ENCODE peak calls at places on chromosomes 7 and 10, in eight cellular contexts. I is fibroblast of pulmonary artery, D is cardiac fibroblast, K is adrenal gland, C is left lung, J is lower lobe of right lung, B is AG09319, V is endothelial cell. X is an unnamed sample.

GRCh38 chr10:72564596-72564995 is 61.3 kb downstream of the MICU1 start:
- DNase-seq in I (peak), D (peak), K (no peak), C (no peak), J (no peak), B (peak), V (no peak), X (no peak)

GRCh38 chr10:77890097-77890496 is 36.5 kb downstream of the DLG5 start:
- DNase-seq in I (no peak), D (no peak), K (no peak), C (no peak), J (no peak), B (no peak), V (no peak), X (no peak)

GRCh38 chr10:89025453-89025852 is 34.9 kb downstream of the FAS start:
- DNase-seq in I (no peak), D (no peak), K (no peak), C (no peak), J (no peak), B (no peak), V (no peak), X (no peak)

GRCh38 chr10:33524966-33525365 is 190.5 kb upstream of the NRP1 start:
- DNase-seq in I (no peak), D (peak), K (no peak), C (no peak), J (no peak), B (no peak), V (no peak), X (no peak)

GRCh38 chr10:109966961-109967738 is 40.6 kb upstream of the ADD3 start:
- DNase-seq in I (peak), D (peak), K (peak), C (no peak), J (no peak), B (no peak), V (peak), X (peak)

GRCh38 chr7:1569833-1570632 is at the start of gene PSMG3:
- DNase-seq in I (peak), D (peak), K (peak), C (peak), J (peak), B (peak), V (peak), X (peak)

GRCh38 chr7:115146148-115146547 is 224.3 kb downstream of the MDFIC start:
- DNase-seq in I (no peak), D (no peak), K (no peak), C (no peak), J (no peak), B (no peak), V (no peak), X (no peak)

GRCh38 chr7:55476852-55477780 is 95.2 kb downstream of the VOPP1 start:
- DNase-seq in I (no peak), D (no peak), K (peak), C (no peak), J (no peak), B (no peak), V (no peak), X (no peak)

GRCh38 chr7:30469303-30469702 is 9.3 kb downstream of the NOD1 start:
- DNase-seq in I (peak), D (peak), K (peak), C (no peak), J (peak), B (peak), V (peak), X (peak)

GRCh38 chr10:70702193-70702763 is 30.0 kb downstream of the ADAMTS14 start:
- DNase-seq in I (no peak), D (no peak), K (no peak), C (no peak), J (no peak), B (no peak), V (no peak), X (no peak)

GRCh38 chr10:102869290-102870198 is at the start of gene AS3MT:
- DNase-seq in I (no peak), D (no peak), K (peak), C (peak), J (no peak), B (no peak), V (peak), X (peak)

GRCh38 chr10:21194510-21194993 is 297.4 kb upstream of the NEBL start:
- DNase-seq in I (peak), D (peak), K (no peak), C (no peak), J (peak), B (no peak), V (no peak), X (no peak)

GRCh38 chr10:119461923-119462322 is 80.6 kb downstream of the RGS10 start:
- DNase-seq in I (no peak), D (no peak), K (no peak), C (no peak), J (no peak), B (no peak), V (no peak), X (no peak)

GRCh38 chr10:97796651-97797050 is 24.9 kb upstream of the SFRP5 start:
- DNase-seq in I (no peak), D (no peak), K (no peak), C (no peak), J (no peak), B (no peak), V (no peak), X (no peak)

GRCh38 chr10:97798958-97799565 is 27.3 kb upstream of the SFRP5 start:
- DNase-seq in I (no peak), D (no peak), K (no peak), C (no peak), J (no peak), B (no peak), V (no peak), X (no peak)

GRCh38 chr10:97800474-97800873 is 28.7 kb upstream of the SFRP5 start:
- DNase-seq in I (no peak), D (no peak), K (no peak), C (no peak), J (no peak), B (no peak), V (no peak), X (no peak)

GRCh38 chr10:97792058-97792721 is 20.4 kb upstream of the SFRP5 start:
- DNase-seq in I (peak), D (peak), K (peak), C (peak), J (peak), B (peak), V (peak), X (peak)

GRCh38 chr10:97795886-97796285 is 24.1 kb upstream of the SFRP5 start:
- DNase-seq in I (no peak), D (no peak), K (no peak), C (no peak), J (no peak), B (no peak), V (no peak), X (no peak)
- TF ChIP-seq CTCF in I (no peak), D (no peak), K (no peak), C (no peak), J (no peak), B (no peak), V (no peak), X (no peak)

DNA sequence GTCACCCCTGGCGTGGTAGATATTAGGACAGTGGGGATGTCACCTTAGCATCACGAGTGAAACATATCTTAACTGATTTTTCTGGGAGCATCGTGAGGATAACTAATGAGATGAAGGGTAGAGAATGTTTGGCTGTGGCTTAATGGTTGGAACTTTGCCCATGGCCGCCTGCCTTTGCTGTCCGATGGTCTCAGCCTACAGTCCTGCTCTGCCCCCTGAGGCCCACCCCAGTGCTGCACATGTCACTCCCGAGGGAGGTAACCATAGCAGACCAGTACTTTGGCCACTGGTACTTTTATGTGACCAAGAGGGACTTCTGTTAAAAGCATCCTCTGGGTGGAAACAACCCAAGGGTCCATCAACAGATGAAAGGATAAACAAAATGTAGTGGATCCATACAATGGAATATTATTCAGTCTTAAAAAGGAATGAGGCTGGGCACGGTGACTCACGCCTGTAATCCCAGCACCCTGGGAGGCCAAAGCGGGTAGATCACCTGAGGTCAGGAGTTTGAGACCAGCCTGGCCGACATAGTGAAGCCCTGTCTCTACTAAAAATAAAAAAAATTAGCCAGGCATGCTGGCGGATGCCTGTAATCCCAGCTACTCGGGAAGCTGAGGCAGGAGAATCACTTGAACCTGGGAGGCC is 58.4 kb downstream of the TACR2 start:
- DNase-seq in I (no peak), D (no peak), K (no peak), C (no peak), J (no peak), B (no peak), V (no peak), X (no peak)
- TF ChIP-seq CTCF in I (no peak), D (no peak), K (no peak), C (no peak), J (no peak), B (no peak), V (no peak), X (no peak)

DNA sequence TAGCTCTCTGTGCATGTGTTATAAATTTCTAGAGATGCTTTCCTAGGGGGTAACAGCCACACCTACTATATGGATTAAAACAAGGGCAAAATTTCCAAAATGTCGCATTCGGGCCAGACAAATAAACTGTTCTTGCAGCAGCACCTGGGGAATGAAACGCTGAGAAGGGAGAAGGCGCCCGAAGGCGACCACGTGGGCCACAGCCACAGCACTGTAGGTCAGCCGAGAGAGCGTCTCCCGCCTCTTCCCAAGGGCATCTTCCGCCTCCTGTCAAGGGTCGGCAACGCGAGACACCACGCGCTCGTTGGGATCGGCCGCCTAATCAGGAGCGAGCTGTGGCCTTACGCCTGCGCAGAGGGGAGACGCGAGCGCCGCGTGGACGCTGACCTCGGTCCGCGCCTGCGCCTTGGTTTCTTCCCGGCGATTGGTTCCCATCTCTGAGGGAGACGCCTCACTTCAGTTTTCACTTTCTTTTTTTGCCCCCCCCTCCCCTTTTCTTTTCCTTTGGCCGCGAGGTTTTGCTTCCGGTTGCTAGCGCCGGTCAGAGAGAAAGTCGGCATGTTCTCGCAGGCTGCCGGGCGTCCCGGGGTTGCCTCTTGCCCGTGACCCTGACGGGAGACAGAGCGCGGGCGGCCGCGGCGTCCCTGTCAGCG is at the start of gene TASOR2:
- DNase-seq in I (peak), D (peak), K (peak), C (peak), J (peak), B (peak), V (peak), X (peak)
- TF ChIP-seq CTCF in I (no peak), D (no peak), K (no peak), C (no peak), J (no peak), B (no peak), V (no peak), X (no peak)

DNA sequence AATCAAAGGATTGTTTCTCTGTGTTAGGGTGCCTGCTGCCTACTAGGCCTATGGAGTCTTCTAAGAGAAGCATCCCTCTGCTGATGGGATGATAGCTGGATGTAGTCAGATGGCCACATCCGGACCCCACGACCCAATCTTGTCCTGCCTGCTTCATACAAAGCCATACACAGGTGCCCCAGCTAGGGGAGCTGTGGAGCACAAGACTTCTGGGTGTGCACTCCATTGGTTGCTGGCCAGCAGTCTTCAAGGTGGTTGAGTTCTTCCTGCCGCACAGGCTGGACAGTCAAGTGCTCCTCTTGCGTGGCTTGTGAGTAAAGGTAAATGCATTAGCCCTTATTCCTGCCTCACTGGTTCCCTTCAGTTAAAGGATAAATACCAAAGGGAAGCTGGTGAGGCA is 120.2 kb downstream of the TEX36 start:
- DNase-seq in I (no peak), D (no peak), K (no peak), C (no peak), J (no peak), B (no peak), V (no peak), X (no peak)
- TF ChIP-seq CTCF in I (no peak), D (no peak), K (no peak), C (no peak), J (no peak), B (no peak), V (no peak), X (no peak)

GRCh38 chr10:94223702-94224370 is 138.9 kb downstream of the NOC3L start:
- DNase-seq in I (no peak), D (no peak), K (no peak), C (no peak), J (no peak), B (peak), V (no peak), X (no peak)

GRCh38 chr10:94220717-94221116 is 142.0 kb downstream of the NOC3L start:
- DNase-seq in I (no peak), D (no peak), K (no peak), C (no peak), J (no peak), B (no peak), V (no peak), X (no peak)

GRCh38 chr10:94224656-94225055 is 138.1 kb downstream of the NOC3L start:
- DNase-seq in I (no peak), D (peak), K (no peak), C (no peak), J (no peak), B (no peak), V (no peak), X (no peak)

GRCh38 chr10:94230134-94230785 is 132.5 kb downstream of the NOC3L start:
- DNase-seq in I (no peak), D (no peak), K (no peak), C (no peak), J (no peak), B (no peak), V (no peak), X (no peak)

DNA sequence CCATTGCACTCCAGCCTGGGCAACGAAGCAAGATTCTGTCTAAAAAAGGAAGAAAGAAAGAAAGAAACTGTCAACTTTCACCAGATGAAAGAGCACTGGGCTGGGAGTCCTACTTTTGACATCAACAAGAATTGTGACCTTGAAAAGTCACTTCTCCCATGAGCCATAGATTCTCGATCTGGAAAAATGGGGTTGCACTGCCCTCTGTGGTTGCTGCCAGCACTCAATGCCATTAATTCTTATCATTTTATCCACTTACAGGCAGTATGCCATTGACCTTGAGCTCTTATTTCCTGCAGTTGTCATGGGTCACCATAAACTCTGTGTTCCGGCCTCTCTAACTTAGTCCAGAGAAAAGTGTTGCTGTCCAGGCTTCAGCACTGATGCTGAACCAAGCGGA is 137.2 kb downstream of the NOC3L start:
- DNase-seq in I (no peak), D (peak), K (peak), C (no peak), J (no peak), B (no peak), V (no peak), X (no peak)
- TF ChIP-seq CTCF in I (peak), D (peak), K (peak), C (no peak), J (peak), B (no peak), V (no peak), X (no peak)

DNA sequence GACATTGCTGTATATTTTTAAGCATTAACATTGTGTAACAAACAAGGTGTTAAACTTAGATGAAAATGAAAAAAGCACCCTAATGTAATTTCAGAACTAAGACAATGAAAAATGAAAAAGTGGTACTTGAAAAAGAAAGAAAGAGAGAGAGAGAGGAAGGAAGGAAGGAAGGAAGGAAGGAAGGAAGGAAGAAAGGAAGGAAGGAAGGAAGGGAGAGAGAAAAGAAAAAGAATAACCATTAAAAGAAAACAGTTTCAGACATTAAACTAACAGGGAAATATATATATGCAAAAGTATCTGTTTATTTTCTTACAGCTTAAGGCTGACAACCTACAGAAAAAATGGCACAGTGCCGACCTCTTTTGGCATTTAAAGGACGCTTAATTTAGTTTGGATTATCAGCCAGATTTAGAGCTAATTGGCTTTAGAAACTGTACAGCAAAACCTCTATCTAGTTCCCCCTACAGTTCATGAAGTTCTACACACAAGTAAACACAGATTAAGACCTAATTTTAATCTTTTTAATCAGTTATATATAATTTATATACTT is 13.8 kb downstream of the MTERF1 start:
- DNase-seq in I (no peak), D (no peak), K (no peak), C (no peak), J (no peak), B (no peak), V (no peak), X (no peak)
- TF ChIP-seq CTCF in I (no peak), D (no peak), K (no peak), C (no peak), J (no peak), B (no peak), V (no peak), X (no peak)

GRCh38 chr7:127580612-127581011 is 4.8 kb downstream of the GCC1 start:
- DNase-seq in I (no peak), D (no peak), K (no peak), C (no peak), J (no peak), B (no peak), V (no peak), X (no peak)

GRCh38 chr7:127578711-127579275 is 6.6 kb downstream of the GCC1 start:
- DNase-seq in I (no peak), D (no peak), K (no peak), C (no peak), J (no peak), B (no peak), V (no peak), X (no peak)

GRCh38 chr7:127581716-127582115 is 3.7 kb downstream of the GCC1 start:
- DNase-seq in I (no peak), D (no peak), K (no peak), C (no peak), J (no peak), B (no peak), V (no peak), X (no peak)

GRCh38 chr7:127582361-127582760 is 3.0 kb downstream of the GCC1 start:
- DNase-seq in I (peak), D (peak), K (peak), C (peak), J (no peak), B (no peak), V (no peak), X (no peak)

GRCh38 chr7:127578036-127578684 is 7.2 kb downstream of the GCC1 start:
- DNase-seq in I (peak), D (peak), K (peak), C (no peak), J (no peak), B (no peak), V (no peak), X (no peak)
- TF ChIP-seq CTCF in I (peak), D (peak), K (no peak), C (no peak), J (no peak), B (peak), V (no peak), X (no peak)

GRCh38 chr10:98295401-98295811 is 27.4 kb upstream of the LOXL4 start:
- DNase-seq in I (no peak), D (no peak), K (no peak), C (no peak), J (no peak), B (no peak), V (no peak), X (no peak)
- TF ChIP-seq CTCF in I (no peak), D (no peak), K (no peak), C (no peak), J (no peak), B (no peak), V (no peak), X (no peak)

GRCh38 chr10:69090687-69091450 is 3.0 kb downstream of the SRGN start:
- DNase-seq in I (no peak), D (peak), K (no peak), C (no peak), J (no peak), B (no peak), V (no peak), X (no peak)

GRCh38 chr10:69096045-69096444 is 8.1 kb downstream of the SRGN start:
- DNase-seq in I (no peak), D (no peak), K (peak), C (no peak), J (no peak), B (no peak), V (no peak), X (no peak)

GRCh38 chr10:69097729-69098128 is 9.8 kb downstream of the SRGN start:
- DNase-seq in I (peak), D (no peak), K (no peak), C (no peak), J (no peak), B (no peak), V (no peak), X (no peak)

GRCh38 chr10:69092959-69093850 is 5.3 kb downstream of the SRGN start:
- DNase-seq in I (peak), D (peak), K (peak), C (no peak), J (peak), B (peak), V (peak), X (peak)

DNA sequence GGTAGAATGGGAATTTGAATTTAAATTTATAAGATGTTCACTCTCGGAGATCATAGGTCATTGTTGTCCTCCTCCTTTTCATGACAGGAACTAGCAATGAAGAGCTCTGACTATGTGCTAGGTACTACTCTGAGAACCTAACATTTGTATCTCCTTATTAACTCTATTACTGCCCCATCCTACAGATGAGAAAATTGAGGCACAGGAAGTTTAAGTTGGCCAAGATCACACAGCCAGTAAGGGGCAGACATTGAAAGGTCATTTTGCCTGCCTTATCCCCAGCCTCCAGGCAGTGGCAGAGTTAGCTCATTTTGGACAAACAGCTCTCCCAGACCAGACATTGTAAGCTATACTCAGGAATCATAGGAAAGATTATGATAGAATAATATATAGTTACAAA is 6.0 kb downstream of the SRGN start:
- DNase-seq in I (peak), D (peak), K (no peak), C (no peak), J (no peak), B (no peak), V (no peak), X (no peak)
- TF ChIP-seq CTCF in I (peak), D (no peak), K (no peak), C (no peak), J (no peak), B (peak), V (no peak), X (no peak)

X was measured in nephron progenitor cell.